ENCODE peak calls at places on chromosomes 3 and 15, in nine cellular contexts. One of them, this sample, is unnamed. For H3K36me3 and H3K4me1, the result is how much of the 10 kb centered on the place peaks cover.

GRCh38 chr3:177345973-177346503 is 148.8 kb upstream of the TBL1XR1 start:
- DNase-seq in pancreas: no peak
- DNase-seq in tibial nerve: no peak
- DNase-seq in adrenal gland: no peak
- DNase-seq in kidney: no peak
- DNase-seq in breast epithelium: no peak
- DNase-seq in upper lobe of right lung: no peak
- DNase-seq in left ventricle myocardium inferior: no peak
- DNase-seq in vagina: no peak
- DNase-seq in this sample: no peak

GRCh38 chr15:74303741-74304309 is 63.6 kb downstream of the CYP11A1 start:
- DNase-seq in tibial nerve: no peak
- DNase-seq in kidney: no peak
- DNase-seq in breast epithelium: no peak
- DNase-seq in adrenal gland: no peak
- DNase-seq in vagina: no peak
- DNase-seq in pancreas: no peak
- DNase-seq in upper lobe of right lung: no peak
- DNase-seq in left ventricle myocardium inferior: no peak
- DNase-seq in this sample: no peak

GRCh38 chr3:21645121-21645897 is 105.7 kb downstream of the ZNF385D start:
- DNase-seq in adrenal gland: peak
- DNase-seq in tibial nerve: no peak
- DNase-seq in left ventricle myocardium inferior: peak
- DNase-seq in breast epithelium: no peak
- DNase-seq in vagina: no peak
- DNase-seq in pancreas: peak
- DNase-seq in kidney: no peak
- DNase-seq in upper lobe of right lung: no peak
- DNase-seq in this sample: no peak

GRCh38 chr3:185084883-185085282 is 68.0 kb downstream of the C3orf70 start:
- DNase-seq in upper lobe of right lung: no peak
- DNase-seq in kidney: no peak
- DNase-seq in breast epithelium: no peak
- DNase-seq in vagina: no peak
- DNase-seq in pancreas: no peak
- DNase-seq in adrenal gland: no peak
- DNase-seq in left ventricle myocardium inferior: no peak
- DNase-seq in tibial nerve: no peak
- DNase-seq in this sample: no peak

GRCh38 chr3:105274958-105275357 is 91.8 kb upstream of the ALCAM start:
- DNase-seq in left ventricle myocardium inferior: no peak
- DNase-seq in vagina: no peak
- DNase-seq in adrenal gland: no peak
- DNase-seq in pancreas: no peak
- DNase-seq in upper lobe of right lung: no peak
- DNase-seq in tibial nerve: no peak
- DNase-seq in kidney: no peak
- DNase-seq in breast epithelium: no peak
- DNase-seq in this sample: no peak

GRCh38 chr3:40358454-40358853 is 28.5 kb upstream of the ENTPD3 start:
- DNase-seq in kidney: no peak
- DNase-seq in left ventricle myocardium inferior: no peak
- DNase-seq in adrenal gland: no peak
- DNase-seq in breast epithelium: no peak
- DNase-seq in pancreas: no peak
- DNase-seq in vagina: no peak
- DNase-seq in tibial nerve: no peak
- DNase-seq in upper lobe of right lung: no peak
- DNase-seq in this sample: no peak

GRCh38 chr15:82810061-82810862 is 834 bp downstream of the WHAMM start:
- DNase-seq in breast epithelium: no peak
- DNase-seq in tibial nerve: no peak
- DNase-seq in kidney: peak
- DNase-seq in vagina: no peak
- DNase-seq in pancreas: peak
- DNase-seq in upper lobe of right lung: peak
- DNase-seq in adrenal gland: peak
- DNase-seq in left ventricle myocardium inferior: peak
- DNase-seq in this sample: peak

GRCh38 chr15:76947454-76947853 is 15.9 kb downstream of the RCN2 start:
- DNase-seq in upper lobe of right lung: no peak
- DNase-seq in pancreas: no peak
- DNase-seq in vagina: no peak
- DNase-seq in tibial nerve: no peak
- DNase-seq in breast epithelium: no peak
- DNase-seq in kidney: no peak
- DNase-seq in adrenal gland: no peak
- DNase-seq in left ventricle myocardium inferior: no peak
- DNase-seq in this sample: no peak

GRCh38 chr15:38565287-38565670 is 665 bp upstream of the RASGRP1 start:
- DNase-seq in upper lobe of right lung: no peak
- DNase-seq in vagina: no peak
- DNase-seq in pancreas: no peak
- DNase-seq in tibial nerve: no peak
- DNase-seq in breast epithelium: no peak
- DNase-seq in kidney: peak
- DNase-seq in left ventricle myocardium inferior: no peak
- DNase-seq in adrenal gland: no peak
- DNase-seq in this sample: no peak

GRCh38 chr15:52783929-52784798 is 6.0 kb downstream of the ONECUT1 start:
- DNase-seq in adrenal gland: no peak
- DNase-seq in upper lobe of right lung: peak
- DNase-seq in vagina: no peak
- DNase-seq in kidney: peak
- DNase-seq in breast epithelium: no peak
- DNase-seq in left ventricle myocardium inferior: no peak
- DNase-seq in tibial nerve: no peak
- DNase-seq in pancreas: peak
- DNase-seq in this sample: no peak

GRCh38 chr3:34185301-34185700 is 386.9 kb downstream of the PDCD6IP start:
- DNase-seq in vagina: no peak
- DNase-seq in adrenal gland: no peak
- DNase-seq in kidney: no peak
- DNase-seq in breast epithelium: no peak
- DNase-seq in upper lobe of right lung: no peak
- DNase-seq in left ventricle myocardium inferior: no peak
- DNase-seq in pancreas: no peak
- DNase-seq in tibial nerve: no peak
- DNase-seq in this sample: no peak

GRCh38 chr3:48440590-48440958 is 517 bp downstream of the TMA7 start:
- DNase-seq in vagina: no peak
- DNase-seq in pancreas: peak
- DNase-seq in breast epithelium: no peak
- DNase-seq in adrenal gland: no peak
- DNase-seq in upper lobe of right lung: no peak
- DNase-seq in tibial nerve: no peak
- DNase-seq in left ventricle myocardium inferior: no peak
- DNase-seq in kidney: peak
- DNase-seq in this sample: no peak

GRCh38 chr3:72744330-72744729 is 103.9 kb downstream of the SHQ1 start:
- DNase-seq in pancreas: no peak
- DNase-seq in vagina: no peak
- DNase-seq in adrenal gland: peak
- DNase-seq in kidney: no peak
- DNase-seq in breast epithelium: no peak
- DNase-seq in left ventricle myocardium inferior: no peak
- DNase-seq in tibial nerve: no peak
- DNase-seq in upper lobe of right lung: no peak
- DNase-seq in this sample: no peak

GRCh38 chr3:40230382-40230781 is 79.1 kb upstream of the EIF1B start:
- DNase-seq in left ventricle myocardium inferior: no peak
- DNase-seq in upper lobe of right lung: no peak
- DNase-seq in kidney: no peak
- DNase-seq in adrenal gland: no peak
- DNase-seq in breast epithelium: no peak
- DNase-seq in tibial nerve: no peak
- DNase-seq in pancreas: no peak
- DNase-seq in vagina: no peak
- DNase-seq in this sample: no peak

GRCh38 chr3:123652346-123652984 is 67.6 kb upstream of the HACD2 start:
- DNase-seq in pancreas: peak
- DNase-seq in upper lobe of right lung: peak
- DNase-seq in kidney: peak
- DNase-seq in left ventricle myocardium inferior: peak
- DNase-seq in breast epithelium: peak
- DNase-seq in vagina: no peak
- DNase-seq in tibial nerve: peak
- DNase-seq in adrenal gland: peak
- DNase-seq in this sample: peak

GRCh38 chr15:53559364-53560253 is 199.9 kb downstream of the WDR72 start:
- DNase-seq in breast epithelium: no peak
- DNase-seq in vagina: no peak
- DNase-seq in pancreas: no peak
- DNase-seq in left ventricle myocardium inferior: no peak
- DNase-seq in upper lobe of right lung: no peak
- DNase-seq in adrenal gland: no peak
- DNase-seq in tibial nerve: no peak
- DNase-seq in kidney: no peak
- DNase-seq in this sample: peak

GRCh38 chr15:52735231-52736089 is 54.7 kb downstream of the ONECUT1 start:
- DNase-seq in pancreas: no peak
- DNase-seq in upper lobe of right lung: no peak
- DNase-seq in vagina: no peak
- DNase-seq in tibial nerve: no peak
- DNase-seq in kidney: no peak
- DNase-seq in adrenal gland: peak
- DNase-seq in breast epithelium: no peak
- DNase-seq in left ventricle myocardium inferior: no peak
- DNase-seq in this sample: peak

GRCh38 chr15:62432702-62433398 is 267.8 kb upstream of the C2CD4B start:
- DNase-seq in tibial nerve: no peak
- DNase-seq in breast epithelium: no peak
- DNase-seq in kidney: no peak
- DNase-seq in left ventricle myocardium inferior: peak
- DNase-seq in adrenal gland: no peak
- DNase-seq in vagina: no peak
- DNase-seq in pancreas: no peak
- DNase-seq in upper lobe of right lung: no peak
- DNase-seq in this sample: no peak

GRCh38 chr3:146577662-146578061 is 27.5 kb downstream of the PLSCR5 start:
- DNase-seq in upper lobe of right lung: no peak
- DNase-seq in adrenal gland: no peak
- DNase-seq in tibial nerve: no peak
- DNase-seq in pancreas: no peak
- DNase-seq in left ventricle myocardium inferior: no peak
- DNase-seq in breast epithelium: no peak
- DNase-seq in vagina: no peak
- DNase-seq in kidney: no peak
- DNase-seq in this sample: no peak

DNA sequence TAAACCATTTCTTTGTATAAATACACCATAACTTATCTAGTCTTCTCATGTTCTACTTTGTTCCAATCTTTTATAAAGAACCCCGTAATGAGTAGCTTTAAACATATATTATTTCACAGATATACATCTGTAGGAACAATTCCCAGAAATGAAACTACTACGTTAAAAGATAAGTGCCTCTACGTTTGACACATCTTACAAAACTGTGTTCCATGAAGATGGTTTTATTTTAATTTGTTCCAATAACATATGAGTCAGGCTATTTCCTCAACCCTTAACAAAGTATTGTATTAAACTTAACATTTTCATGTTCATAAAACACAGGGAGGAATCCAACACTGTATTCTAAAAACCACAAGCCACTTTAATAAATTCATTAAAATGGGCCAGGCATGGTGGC is 52.9 kb downstream of the TRPM7 start:
- DNase-seq in tibial nerve: no peak
- DNase-seq in adrenal gland: no peak
- DNase-seq in kidney: no peak
- DNase-seq in pancreas: no peak
- DNase-seq in left ventricle myocardium inferior: no peak
- DNase-seq in breast epithelium: no peak
- DNase-seq in vagina: no peak
- DNase-seq in upper lobe of right lung: no peak
- DNase-seq in this sample: no peak
- H3K36me3 ChIP-seq in tibial nerve: under half
- H3K36me3 ChIP-seq in adrenal gland: under half
- H3K36me3 ChIP-seq in kidney: under half
- H3K36me3 ChIP-seq in pancreas: under half
- H3K36me3 ChIP-seq in left ventricle myocardium inferior: half or more
- H3K36me3 ChIP-seq in breast epithelium: under half
- H3K36me3 ChIP-seq in vagina: under half
- H3K36me3 ChIP-seq in upper lobe of right lung: half or more
- H3K36me3 ChIP-seq in this sample: under half

GRCh38 chr3:56682458-56683121 is 475 bp downstream of the TASOR start:
- DNase-seq in upper lobe of right lung: peak
- DNase-seq in kidney: peak
- DNase-seq in pancreas: peak
- DNase-seq in tibial nerve: peak
- DNase-seq in left ventricle myocardium inferior: peak
- DNase-seq in adrenal gland: peak
- DNase-seq in breast epithelium: peak
- DNase-seq in vagina: no peak
- DNase-seq in this sample: peak
- TF ChIP-seq CTCF in upper lobe of right lung: peak
- TF ChIP-seq CTCF in kidney: no peak
- TF ChIP-seq CTCF in pancreas: no peak
- TF ChIP-seq CTCF in tibial nerve: no peak
- TF ChIP-seq CTCF in left ventricle myocardium inferior: no peak
- TF ChIP-seq CTCF in adrenal gland: no peak
- TF ChIP-seq CTCF in breast epithelium: no peak
- TF ChIP-seq CTCF in vagina: no peak
- TF ChIP-seq CTCF in this sample: no peak

DNA sequence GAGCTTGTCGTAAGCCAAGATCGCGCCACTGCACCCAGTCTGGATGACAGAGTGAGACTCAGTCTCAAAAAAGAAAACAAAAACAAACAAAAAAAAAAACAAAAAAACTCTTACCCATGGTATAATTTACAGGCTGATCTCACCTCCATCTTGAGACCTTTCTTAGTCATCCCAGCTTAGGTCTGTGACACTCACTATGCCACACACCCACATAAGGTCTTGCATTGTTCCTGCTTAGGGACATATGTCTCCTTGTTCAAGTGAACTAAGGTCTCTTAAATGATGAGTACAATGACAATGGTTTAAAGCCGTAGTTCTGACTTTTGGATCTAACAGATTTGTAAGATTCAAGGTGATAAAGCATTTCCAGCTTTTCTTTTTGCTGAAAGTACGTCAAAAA is 360.2 kb upstream of the ARHGEF26 start:
- DNase-seq in tibial nerve: no peak
- DNase-seq in adrenal gland: no peak
- DNase-seq in upper lobe of right lung: no peak
- DNase-seq in pancreas: no peak
- DNase-seq in left ventricle myocardium inferior: no peak
- DNase-seq in breast epithelium: no peak
- DNase-seq in kidney: no peak
- DNase-seq in vagina: no peak
- DNase-seq in this sample: no peak
- H3K4me1 ChIP-seq in tibial nerve: under half
- H3K4me1 ChIP-seq in adrenal gland: under half
- H3K4me1 ChIP-seq in upper lobe of right lung: under half
- H3K4me1 ChIP-seq in pancreas: under half
- H3K4me1 ChIP-seq in left ventricle myocardium inferior: under half
- H3K4me1 ChIP-seq in breast epithelium: under half
- H3K4me1 ChIP-seq in kidney: under half
- H3K4me1 ChIP-seq in vagina: under half
- H3K4me1 ChIP-seq in this sample: under half

DNA sequence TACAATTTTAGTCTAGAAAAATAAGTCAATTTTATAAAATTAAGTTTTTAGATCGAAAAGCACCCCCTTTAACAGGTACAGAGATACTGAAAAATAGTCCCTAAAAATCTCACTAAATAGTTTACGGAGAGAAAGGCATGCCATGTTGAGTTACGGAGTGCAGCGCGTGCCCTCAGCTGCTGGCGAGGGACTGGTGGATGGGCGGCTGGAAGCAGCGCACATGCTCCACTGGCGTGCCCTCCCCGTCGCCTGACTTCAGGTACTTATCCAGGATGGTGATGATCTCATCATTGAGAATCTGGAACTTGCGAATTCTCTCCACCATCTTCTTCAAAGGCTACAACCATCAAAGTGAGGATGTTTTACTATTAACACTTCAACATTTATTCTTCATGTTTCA is 31.4 kb downstream of the NIPA2 start:
- DNase-seq in breast epithelium: no peak
- DNase-seq in upper lobe of right lung: no peak
- DNase-seq in kidney: no peak
- DNase-seq in left ventricle myocardium inferior: no peak
- DNase-seq in vagina: no peak
- DNase-seq in tibial nerve: no peak
- DNase-seq in adrenal gland: no peak
- DNase-seq in pancreas: no peak
- DNase-seq in this sample: no peak
- H3K36me3 ChIP-seq in breast epithelium: under half
- H3K36me3 ChIP-seq in upper lobe of right lung: half or more
- H3K36me3 ChIP-seq in kidney: under half
- H3K36me3 ChIP-seq in left ventricle myocardium inferior: half or more
- H3K36me3 ChIP-seq in vagina: under half
- H3K36me3 ChIP-seq in tibial nerve: under half
- H3K36me3 ChIP-seq in adrenal gland: under half
- H3K36me3 ChIP-seq in pancreas: under half
- H3K36me3 ChIP-seq in this sample: under half

This sample was measured in colonic mucosa.